ENCODE peak calls at places on chromosome 1, in nine cellular contexts. D is germinal center; H is cardiac fibroblast; K is lung microvascular endothelial cell; Q is NCI-H1092 treated with DMSO at 0.1 percent for 48 hours; M is neural crest cell; F is effector memory CD4-positive, alpha-beta T cell; U is HCT116; W is tibial artery. C is an unnamed sample.

GRCh38 chr1:5990913-5991783 is 1.1 kb downstream of the NPHP4 start:
- DNase-seq in K (peak), Q (peak), M (peak), H (peak), W (no peak), U (no peak), D (peak), F (peak), C (no peak)

GRCh38 chr1:151196292-151196800 is 2.0 kb upstream of the PIP5K1A start:
- DNase-seq in D (peak), U (peak), K (peak), W (peak), H (peak), M (peak), Q (peak), F (peak), C (peak)

GRCh38 chr1:94804442-94804837 is 15.7 kb upstream of the SLC44A3 start:
- DNase-seq in W (no peak), F (no peak), Q (no peak), K (no peak), H (no peak), D (no peak), M (no peak), U (no peak), C (no peak)

GRCh38 chr1:181893937-181894336 is 167.6 kb downstream of the ZNF648 start:
- DNase-seq in K (no peak), D (no peak), F (no peak), W (no peak), M (no peak), U (no peak), H (no peak), Q (no peak), C (no peak)

GRCh38 chr1:226223786-226224244 is 351 bp downstream of the MIXL1 start:
- DNase-seq in K (peak), F (no peak), D (peak), U (no peak), W (no peak), Q (no peak), H (peak), M (peak), C (no peak)

GRCh38 chr1:228004331-228004871 is 2.4 kb upstream of the WNT3A start:
- DNase-seq in U (peak), H (peak), Q (no peak), D (no peak), F (no peak), K (peak), W (no peak), M (no peak), C (no peak)

GRCh38 chr1:3061981-3062615 is 6.9 kb upstream of the PRDM16 start:
- DNase-seq in K (no peak), F (no peak), U (no peak), Q (no peak), H (no peak), W (no peak), M (no peak), D (no peak), C (no peak)

GRCh38 chr1:30663596-30664091 is 59.7 kb downstream of the MATN1 start:
- DNase-seq in D (no peak), F (no peak), K (no peak), U (no peak), H (no peak), Q (peak), W (no peak), M (no peak), C (no peak)

GRCh38 chr1:62144238-62144831 is 50.3 kb upstream of the L1TD1 start:
- DNase-seq in W (peak), M (peak), Q (peak), F (no peak), D (peak), K (peak), U (peak), H (peak), C (peak)

GRCh38 chr1:152855661-152856060 is 4.1 kb upstream of the LCE7A start:
- DNase-seq in F (no peak), D (no peak), Q (no peak), W (no peak), U (no peak), K (no peak), H (no peak), M (no peak), C (no peak)

GRCh38 chr1:16162163-16162822 is 6.4 kb upstream of the EPHA2 start:
- DNase-seq in F (peak), Q (no peak), K (no peak), H (no peak), M (no peak), D (peak), W (no peak), U (no peak), C (no peak)

GRCh38 chr1:160951443-160952128 is 3.0 kb downstream of the ITLN2 start:
- DNase-seq in W (peak), H (peak), M (peak), F (peak), D (peak), Q (peak), U (peak), K (peak), C (peak)

GRCh38 chr1:237070519-237070918 is 28.5 kb downstream of the RYR2 start:
- DNase-seq in M (no peak), K (no peak), F (no peak), U (no peak), Q (no peak), D (no peak), W (no peak), H (no peak), C (no peak)

GRCh38 chr1:226937940-226938725 is 2.0 kb upstream of the COQ8A start:
- DNase-seq in D (no peak), M (no peak), K (no peak), H (no peak), Q (no peak), U (no peak), F (no peak), W (no peak), C (no peak)

GRCh38 chr1:227447531-227447990 is 115.8 kb upstream of the ZNF678 start:
- DNase-seq in D (no peak), U (no peak), F (no peak), H (peak), M (peak), K (peak), Q (peak), W (peak), C (peak)

GRCh38 chr1:223141021-223141420 is 2.0 kb downstream of the TLR5 start:
- DNase-seq in W (no peak), H (peak), K (no peak), Q (no peak), F (no peak), U (no peak), D (no peak), M (no peak), C (peak)

GRCh38 chr1:30008998-30009657 is 714.3 kb downstream of the MATN1 start:
- DNase-seq in H (no peak), Q (no peak), K (peak), D (no peak), U (no peak), M (no peak), W (no peak), F (no peak), C (peak)

GRCh38 chr1:32764826-32765545 is 52.2 kb downstream of the YARS1 start:
- DNase-seq in U (no peak), D (no peak), Q (peak), F (no peak), W (no peak), H (peak), M (no peak), K (no peak), C (no peak)

GRCh38 chr1:85229574-85230097 is 28.8 kb upstream of the SYDE2 start:
- DNase-seq in K (no peak), Q (peak), M (no peak), H (no peak), W (no peak), U (peak), D (no peak), F (no peak), C (no peak)

GRCh38 chr1:7642781-7643180 is 128.3 kb upstream of the VAMP3 start:
- DNase-seq in M (no peak), K (no peak), D (no peak), H (no peak), Q (no peak), F (no peak), U (no peak), W (no peak), C (peak)

GRCh38 chr1:15290382-15290781 is 43.4 kb downstream of the FHAD1 start:
- DNase-seq in M (no peak), U (no peak), K (no peak), F (no peak), W (no peak), Q (no peak), D (no peak), H (peak), C (no peak)

GRCh38 chr1:231194843-231195516 is 33.1 kb downstream of the TRIM67 start:
- DNase-seq in D (no peak), W (no peak), H (no peak), U (no peak), K (no peak), F (no peak), Q (no peak), M (no peak), C (peak)

GRCh38 chr1:21878840-21879478 is 58.2 kb downstream of the HSPG2 start:
- DNase-seq in M (no peak), K (no peak), D (no peak), F (no peak), U (no peak), W (no peak), Q (no peak), H (no peak), C (no peak)

GRCh38 chr1:59142663-59143487 is 154.0 kb upstream of the FGGY start:
- DNase-seq in H (peak), Q (no peak), D (no peak), K (peak), F (no peak), U (peak), W (peak), M (no peak), C (peak)

GRCh38 chr1:18948913-18949688 is 7.4 kb downstream of the IFFO2 start:
- DNase-seq in D (no peak), H (peak), K (peak), F (no peak), Q (no peak), M (no peak), U (no peak), W (peak), C (peak)

GRCh38 chr1:71081697-71082080 is 854 bp upstream of the ZRANB2 start:
- DNase-seq in F (no peak), H (peak), U (no peak), M (no peak), W (no peak), K (no peak), Q (no peak), D (no peak), C (no peak)

GRCh38 chr1:88800382-88801051 is 90.8 kb downstream of the GTF2B start:
- DNase-seq in U (no peak), Q (no peak), H (peak), D (peak), W (no peak), F (peak), M (no peak), K (peak), C (no peak)

GRCh38 chr1:10969267-10969970 is 43.0 kb upstream of the TARDBP start:
- DNase-seq in Q (peak), M (no peak), W (no peak), K (no peak), F (no peak), D (no peak), U (no peak), H (no peak), C (no peak)

GRCh38 chr1:7398982-7399381 is 372.1 kb upstream of the VAMP3 start:
- DNase-seq in U (no peak), D (no peak), W (no peak), K (no peak), F (no peak), Q (no peak), M (no peak), H (no peak), C (no peak)

GRCh38 chr1:178451529-178451928 is 45.2 kb downstream of the CLEC20A start:
- DNase-seq in M (no peak), W (no peak), F (no peak), Q (no peak), K (no peak), H (peak), D (no peak), U (no peak), C (no peak)

GRCh38 chr1:109298666-109299086 is 8.1 kb downstream of the MYBPHL start:
- DNase-seq in W (no peak), U (no peak), K (peak), M (no peak), Q (no peak), H (peak), D (no peak), F (no peak), C (peak)

GRCh38 chr1:6420594-6421042 is 899 bp upstream of the HES2 start:
- DNase-seq in M (no peak), F (no peak), Q (no peak), D (no peak), K (peak), U (no peak), W (no peak), H (no peak), C (no peak)

GRCh38 chr1:18927654-18928272 is 25.4 kb upstream of the ALDH4A1 start:
- DNase-seq in Q (no peak), D (peak), F (peak), W (no peak), K (no peak), H (peak), M (no peak), U (no peak), C (no peak)

GRCh38 chr1:118862755-118863154 is 125.4 kb downstream of the TBX15 start:
- DNase-seq in D (no peak), Q (no peak), W (no peak), H (no peak), M (no peak), U (no peak), F (no peak), K (no peak), C (peak)

GRCh38 chr1:169594391-169594790 is 8.1 kb upstream of the F5 start:
- DNase-seq in U (no peak), M (no peak), K (no peak), H (no peak), F (no peak), D (no peak), Q (no peak), W (no peak), C (no peak)